ENCODE peak calls at places on chromosomes 11 and 22, in seven cellular contexts. G is activated CD4-positive, alpha-beta T cell treated with anti-CD3 and anti-CD28 coated beads, Interleukin-2, amount 50 U/mL, for 48 hours; R is kidney; M is cardiac muscle cell; H is astrocyte of the spinal cord; C is NCI-H1092 treated with DMSO at 0.1 percent for 48 hours; B is NAMALWA. N is an unnamed sample.

GRCh38 chr11:64607381-64608259 is 16.6 kb downstream of the SLC22A12 start:
- DNase-seq in G (no peak), R (peak), M (no peak), H (peak), C (no peak), B (no peak), N (no peak)

GRCh38 chr11:28976801-28977145 is 868.6 kb downstream of the METTL15 start:
- DNase-seq in G (no peak), R (no peak), M (no peak), H (no peak), C (no peak), B (no peak), N (no peak)

GRCh38 chr22:41943661-41944209 is 3.2 kb downstream of the CENPM start:
- DNase-seq in G (peak), R (no peak), M (no peak), H (no peak), C (no peak), B (no peak), N (peak)

GRCh38 chr11:1165256-1166041 is 7.7 kb downstream of the MUC5AC start:
- DNase-seq in G (no peak), R (peak), M (no peak), H (no peak), C (no peak), B (no peak), N (no peak)

GRCh38 chr22:49660794-49661781 is 166.6 kb downstream of the BRD1 start:
- DNase-seq in G (no peak), R (peak), M (no peak), H (no peak), C (no peak), B (peak), N (no peak)

GRCh38 chr11:131864205-131864604 is 493.8 kb downstream of the NTM start:
- DNase-seq in G (no peak), R (no peak), M (no peak), H (no peak), C (no peak), B (no peak), N (no peak)

GRCh38 chr22:20904008-20904979 is 12.9 kb upstream of the CRKL start:
- DNase-seq in G (no peak), R (peak), M (no peak), H (peak), C (no peak), B (no peak), N (peak)

GRCh38 chr22:43862074-43862881 is at the start of gene SULT4A1:
- DNase-seq in G (no peak), R (peak), M (peak), H (no peak), C (peak), B (no peak), N (no peak)

GRCh38 chr11:69593851-69594250 is 47.1 kb upstream of the CCND1 start:
- DNase-seq in G (no peak), R (no peak), M (no peak), H (no peak), C (no peak), B (peak), N (no peak)

GRCh38 chr11:32386770-32387377 is 48.5 kb downstream of the WT1 start:
- DNase-seq in G (no peak), R (no peak), M (peak), H (peak), C (no peak), B (no peak), N (peak)

GRCh38 chr11:90874281-90874680 is 651.4 kb upstream of the CHORDC1 start:
- DNase-seq in G (no peak), R (no peak), M (no peak), H (no peak), C (no peak), B (no peak), N (no peak)

GRCh38 chr11:44596541-44597276 is 31.2 kb downstream of the CD82 start:
- DNase-seq in G (peak), R (no peak), M (no peak), H (no peak), C (no peak), B (peak), N (no peak)

GRCh38 chr22:20571531-20572007 is 64.2 kb downstream of the MED15 start:
- DNase-seq in G (peak), R (no peak), M (peak), H (no peak), C (no peak), B (peak), N (no peak)

GRCh38 chr11:68990995-68991780 is 10.4 kb upstream of the MRGPRD start:
- DNase-seq in G (no peak), R (peak), M (no peak), H (no peak), C (no peak), B (no peak), N (no peak)

GRCh38 chr22:37544955-37545702 is 15.2 kb upstream of the CDC42EP1 start:
- DNase-seq in G (peak), R (peak), M (peak), H (peak), C (peak), B (peak), N (peak)

GRCh38 chr11:130178992-130179391 is 19.4 kb downstream of the ST14 start:
- DNase-seq in G (no peak), R (no peak), M (no peak), H (no peak), C (no peak), B (no peak), N (no peak)

GRCh38 chr11:76317296-76317695 is 63.6 kb downstream of the THAP12 start:
- DNase-seq in G (no peak), R (peak), M (no peak), H (no peak), C (no peak), B (no peak), N (no peak)

GRCh38 chr11:65353900-65354264 is 669 bp upstream of the TIGD3 start:
- DNase-seq in G (no peak), R (peak), M (no peak), H (no peak), C (no peak), B (no peak), N (no peak)

GRCh38 chr11:74325649-74326645 is 14.5 kb upstream of the P4HA3 start:
- DNase-seq in G (no peak), R (peak), M (no peak), H (peak), C (peak), B (no peak), N (peak)

GRCh38 chr11:1761857-1762536 is 1.7 kb downstream of the CTSD start:
- DNase-seq in G (no peak), R (peak), M (no peak), H (no peak), C (no peak), B (no peak), N (no peak)

GRCh38 chr22:20549232-20549841 is 41.9 kb downstream of the MED15 start:
- DNase-seq in G (peak), R (no peak), M (no peak), H (peak), C (no peak), B (no peak), N (no peak)

GRCh38 chr22:28052818-28053217 is 133.8 kb upstream of the PITPNB start:
- DNase-seq in G (no peak), R (no peak), M (no peak), H (no peak), C (peak), B (no peak), N (no peak)

GRCh38 chr11:67544591-67545242 is 21.5 kb upstream of the CABP2 start:
- DNase-seq in G (no peak), R (no peak), M (no peak), H (peak), C (no peak), B (no peak), N (no peak)

GRCh38 chr11:118896921-118897591 is 13.4 kb downstream of the CXCR5 start:
- DNase-seq in G (no peak), R (peak), M (no peak), H (no peak), C (no peak), B (no peak), N (no peak)

GRCh38 chr11:957201-957920 is 31.7 kb downstream of the AP2A2 start:
- DNase-seq in G (no peak), R (no peak), M (no peak), H (no peak), C (no peak), B (no peak), N (no peak)

GRCh38 chr11:108224908-108225786 is 2.3 kb downstream of the ATM start:
- DNase-seq in G (peak), R (no peak), M (no peak), H (no peak), C (no peak), B (peak), N (no peak)

GRCh38 chr22:37225481-37225880 is 13.2 kb upstream of the SSTR3 start:
- DNase-seq in G (no peak), R (no peak), M (no peak), H (no peak), C (peak), B (peak), N (no peak)

GRCh38 chr22:22342697-22343602 is 98.4 kb downstream of the VPREB1 start:
- DNase-seq in G (peak), R (peak), M (peak), H (peak), C (peak), B (peak), N (no peak)

GRCh38 chr22:31926086-31926485 is 18.2 kb upstream of the YWHAH start:
- DNase-seq in G (no peak), R (peak), M (no peak), H (no peak), C (no peak), B (no peak), N (no peak)